ENCODE peak calls at places on chromosomes 5 and 9, in four cellular contexts. G is uterus, B is cardiac fibroblast, J is A172. Z is an unnamed sample.

GRCh38 chr5:176922817-176923216 is 23.7 kb upstream of the HK3 start:
- DNase-seq in G (no peak), B (no peak), J (no peak), Z (no peak)

GRCh38 chr9:6763244-6763643 is 5.5 kb downstream of the KDM4C start:
- DNase-seq in G (no peak), B (no peak), J (no peak), Z (no peak)

GRCh38 chr5:65556181-65556580 is 6.8 kb downstream of the CENPK start:
- DNase-seq in G (no peak), B (no peak), J (no peak), Z (no peak)

GRCh38 chr9:129206401-129206800 is 28.3 kb upstream of the IER5L start:
- DNase-seq in G (no peak), B (no peak), J (no peak), Z (no peak)

GRCh38 chr5:1010181-1010510 is 1.5 kb downstream of the NKD2 start:
- DNase-seq in G (no peak), B (no peak), J (no peak), Z (no peak)

GRCh38 chr5:124285071-124285470 is 461.4 kb downstream of the ZNF608 start:
- DNase-seq in G (no peak), B (no peak), J (no peak), Z (no peak)

GRCh38 chr5:3297852-3298251 is 297.8 kb upstream of the IRX1 start:
- DNase-seq in G (no peak), B (no peak), J (no peak), Z (no peak)

GRCh38 chr9:72476617-72477375 is 44.6 kb upstream of the TMC1 start:
- DNase-seq in G (no peak), B (peak), J (peak), Z (no peak)

GRCh38 chr9:126752881-126753670 is 51.8 kb upstream of the ZBTB43 start:
- DNase-seq in G (no peak), B (no peak), J (no peak), Z (no peak)

GRCh38 chr9:25418974-25419373 is 259.3 kb downstream of the TUSC1 start:
- DNase-seq in G (no peak), B (peak), J (no peak), Z (no peak)

GRCh38 chr9:19470567-19470966 is 61.8 kb downstream of the ACER2 start:
- DNase-seq in G (no peak), B (no peak), J (no peak), Z (no peak)

GRCh38 chr5:149860801-149861322 is 83.7 kb downstream of the PDE6A start:
- DNase-seq in G (no peak), B (peak), J (peak), Z (peak)

GRCh38 chr9:132586830-132587483 is 4.6 kb downstream of the BARHL1 start:
- DNase-seq in G (no peak), B (no peak), J (no peak), Z (no peak)

GRCh38 chr5:171453056-171453725 is 33.7 kb downstream of the FGF18 start:
- DNase-seq in G (no peak), B (no peak), J (no peak), Z (no peak)

GRCh38 chr9:69578026-69578425 is 94.1 kb downstream of the APBA1 start:
- DNase-seq in G (no peak), B (no peak), J (no peak), Z (no peak)

GRCh38 chr9:15509931-15510788 is 610 bp downstream of the PSIP1 start:
- DNase-seq in G (peak), B (peak), J (peak), Z (peak)

GRCh38 chr9:128928624-128929023 is 7.8 kb downstream of the PHYHD1 start:
- DNase-seq in G (no peak), B (no peak), J (no peak), Z (no peak)

GRCh38 chr9:127546125-127546832 is 65.8 kb upstream of the STXBP1 start:
- DNase-seq in G (no peak), B (no peak), J (peak), Z (no peak)

GRCh38 chr9:72675586-72675985 is 154.2 kb downstream of the TMC1 start:
- DNase-seq in G (no peak), B (peak), J (no peak), Z (no peak)

GRCh38 chr5:757346-757930 is 27.1 kb downstream of the ZDHHC11B start:
- DNase-seq in G (peak), B (no peak), J (no peak), Z (peak)

GRCh38 chr5:96942911-96943310 is 7.0 kb downstream of the LNPEP start:
- DNase-seq in G (no peak), B (peak), J (no peak), Z (no peak)

GRCh38 chr9:7172445-7173115 is 414.8 kb downstream of the KDM4C start:
- DNase-seq in G (no peak), B (peak), J (no peak), Z (no peak)

GRCh38 chr5:103464801-103465484 is 97.6 kb downstream of the NUDT12 start:
- DNase-seq in G (no peak), B (no peak), J (no peak), Z (no peak)

GRCh38 chr5:35815089-35815936 is 41.4 kb upstream of the IL7R start:
- DNase-seq in G (no peak), B (peak), J (peak), Z (no peak)

GRCh38 chr9:137783521-137783920 is 94.1 kb upstream of the CACNA1B start:
- DNase-seq in G (no peak), B (no peak), J (no peak), Z (no peak)

Z was measured in GM10248.